ENCODE peak calls at places on chromosome 22, in five cellular contexts. K is T-helper 22 cell, L is tibial nerve, Q is germinal center, E is NCI-H1417. R is an unnamed sample.

GRCh38 chr22:49090853-49091135 is 736.9 kb downstream of the BRD1 start:
- DNase-seq in Q (no peak), E (no peak), K (no peak), L (no peak), R (no peak)

GRCh38 chr22:24053481-24054226 is 42.5 kb downstream of the CABIN1 start:
- DNase-seq in K (no peak), Q (peak), E (no peak), L (no peak), R (no peak)

GRCh38 chr22:36616682-36617081 is 86.9 kb downstream of the CACNG2 start:
- DNase-seq in Q (no peak), L (no peak), E (no peak), K (no peak), R (no peak)

GRCh38 chr22:33461698-33462434 is 403.7 kb upstream of the SYN3 start:
- DNase-seq in L (no peak), E (no peak), K (no peak), Q (no peak), R (no peak)

GRCh38 chr22:17832665-17833064 is 58.4 kb upstream of the BID start:
- DNase-seq in Q (no peak), E (no peak), K (no peak), L (no peak), R (no peak)

GRCh38 chr22:37014835-37015586 is 4.2 kb downstream of the TST start:
- DNase-seq in E (peak), Q (no peak), L (no peak), K (no peak), R (no peak)

GRCh38 chr22:38071421-38072321 is 12.3 kb downstream of the SLC16A8 start:
- DNase-seq in K (no peak), Q (no peak), L (no peak), E (no peak), R (no peak)

GRCh38 chr22:35838849-35839646 is 121.4 kb downstream of the APOL5 start:
- DNase-seq in Q (no peak), K (no peak), L (peak), E (peak), R (no peak)

GRCh38 chr22:21816787-21817496 is 50.5 kb downstream of the MAPK1 start:
- DNase-seq in Q (peak), K (peak), E (peak), L (no peak), R (peak)

GRCh38 chr22:19864538-19865106 is 9.9 kb upstream of the GNB1L start:
- DNase-seq in Q (no peak), K (no peak), L (no peak), E (no peak), R (no peak)

GRCh38 chr22:23070418-23071162 is at the start of gene GNAZ:
- DNase-seq in K (no peak), L (no peak), Q (peak), E (peak), R (no peak)

GRCh38 chr22:29461263-29461662 is 18.8 kb upstream of the NEFH start:
- DNase-seq in K (no peak), E (no peak), Q (no peak), L (no peak), R (no peak)

GRCh38 chr22:38696606-38697005 is 4.1 kb downstream of the JOSD1 start:
- DNase-seq in K (peak), E (no peak), L (no peak), Q (no peak), R (no peak)

GRCh38 chr22:39151329-39151975 is 1.0 kb downstream of the CBX7 start:
- DNase-seq in K (no peak), E (no peak), Q (no peak), L (peak), R (no peak)

GRCh38 chr22:29987143-29987542 is 93.1 kb upstream of the HORMAD2 start:
- DNase-seq in L (no peak), Q (no peak), E (no peak), K (no peak), R (no peak)

GRCh38 chr22:46726066-46726985 is 11.7 kb downstream of the CERK start:
- DNase-seq in Q (no peak), K (no peak), L (no peak), E (peak), R (no peak)

GRCh38 chr22:30902496-30903357 is 65.8 kb downstream of the MORC2 start:
- DNase-seq in Q (peak), E (no peak), L (no peak), K (no peak), R (no peak)

GRCh38 chr22:29383740-29384139 is 4.6 kb downstream of the AP1B1 start:
- DNase-seq in E (no peak), L (no peak), Q (no peak), K (no peak), R (no peak)

GRCh38 chr22:40276877-40277823 is 69.2 kb upstream of the ADSL start:
- DNase-seq in E (no peak), L (no peak), K (no peak), Q (no peak), R (no peak)

GRCh38 chr22:20080445-20080775 is 369 bp downstream of the DGCR8 start:
- DNase-seq in E (peak), Q (peak), K (peak), L (no peak), R (peak)

GRCh38 chr22:43273902-43274484 is 69.2 kb downstream of the SCUBE1 start:
- DNase-seq in Q (peak), E (peak), K (no peak), L (no peak), R (no peak)

GRCh38 chr22:33796494-33796893 is 123.8 kb downstream of the LARGE1 start:
- DNase-seq in L (no peak), E (no peak), Q (no peak), K (no peak), R (no peak)

GRCh38 chr22:36478966-36479365 is 2.5 kb downstream of the TXN2 start:
- DNase-seq in E (no peak), L (no peak), Q (no peak), K (no peak), R (no peak)

GRCh38 chr22:43042101-43042780 is 27.3 kb upstream of the PACSIN2 start:
- DNase-seq in Q (no peak), K (no peak), E (peak), L (no peak), R (no peak)

GRCh38 chr22:27754247-27754887 is 47.2 kb downstream of the MN1 start:
- DNase-seq in Q (no peak), E (peak), K (no peak), L (no peak), R (no peak)